ENCODE peak calls at places on chromosomes 7 and 10, in seven cellular contexts. M is HCT116, T is body of pancreas, B is IMR-90, H is sigmoid colon, I is tibial nerve, O is suprapubic skin. U is an unnamed sample.

GRCh38 chr7:95840953-95841950 is 68.9 kb downstream of the DYNC1I1 start:
- DNase-seq in H (no peak), T (no peak), M (peak), I (no peak), O (no peak), B (no peak), U (no peak)

GRCh38 chr7:81691199-81691821 is 78.5 kb downstream of the HGF start:
- DNase-seq in M (no peak), B (peak), I (no peak), T (no peak), O (no peak), H (no peak), U (no peak)

GRCh38 chr7:55074008-55074499 is 55.2 kb downstream of the EGFR start:
- DNase-seq in O (peak), I (no peak), M (peak), B (peak), H (peak), T (peak), U (no peak)

GRCh38 chr10:42976353-42977031 is 100.4 kb upstream of the RET start:
- DNase-seq in M (no peak), T (no peak), H (no peak), B (no peak), O (peak), I (peak), U (no peak)

GRCh38 chr10:112389147-112389822 is 15.4 kb downstream of the ACSL5 start:
- DNase-seq in B (peak), T (no peak), O (no peak), M (peak), I (no peak), H (no peak), U (no peak)

GRCh38 chr10:118543714-118544400 is 51.6 kb downstream of the PRLHR start:
- DNase-seq in H (no peak), B (peak), O (no peak), I (no peak), M (peak), T (peak), U (no peak)

GRCh38 chr7:139482662-139483466 is 609 bp downstream of the KLRG2 start:
- DNase-seq in H (no peak), O (no peak), T (peak), M (no peak), B (no peak), I (no peak), U (no peak)

GRCh38 chr7:135923700-135924261 is 53.4 kb downstream of the MTPN start:
- DNase-seq in B (peak), T (no peak), O (no peak), H (no peak), M (peak), I (no peak), U (no peak)

GRCh38 chr7:51224811-51225581 is 91.6 kb downstream of the COBL start:
- DNase-seq in I (no peak), B (no peak), O (no peak), M (peak), H (peak), T (peak), U (no peak)

GRCh38 chr7:2544541-2545188 is 10.7 kb downstream of the BRAT1 start:
- DNase-seq in B (no peak), H (peak), T (no peak), I (no peak), O (no peak), M (no peak), U (no peak)

GRCh38 chr10:15346440-15347141 is 24.5 kb downstream of the FAM171A1 start:
- DNase-seq in O (no peak), T (no peak), I (no peak), B (peak), M (no peak), H (peak), U (no peak)

GRCh38 chr10:13483951-13484350 is 44.9 kb downstream of the BEND7 start:
- DNase-seq in O (no peak), T (no peak), H (no peak), M (no peak), I (no peak), B (no peak), U (no peak)

GRCh38 chr7:79400221-79400620 is 53.2 kb downstream of the MAGI2 start:
- DNase-seq in I (no peak), H (no peak), B (no peak), O (no peak), T (no peak), M (no peak), U (no peak)

GRCh38 chr10:18542832-18543231 is 108.6 kb downstream of the NSUN6 start:
- DNase-seq in B (peak), H (no peak), T (no peak), M (no peak), I (no peak), O (no peak), U (no peak)

GRCh38 chr10:11141571-11142091 is 124.0 kb downstream of the CELF2 start:
- DNase-seq in T (peak), B (no peak), O (no peak), H (no peak), M (no peak), I (no peak), U (no peak)

GRCh38 chr7:36512607-36513006 is 122.9 kb downstream of the ANLN start:
- DNase-seq in M (no peak), I (no peak), O (peak), H (no peak), B (no peak), T (no peak), U (no peak)

GRCh38 chr10:14527915-14528314 is 197.2 kb upstream of the FRMD4A start:
- DNase-seq in O (no peak), B (no peak), I (no peak), H (no peak), M (no peak), T (no peak), U (no peak)

GRCh38 chr10:28219241-28219640 is 83.6 kb downstream of the MPP7 start:
- DNase-seq in T (no peak), M (no peak), I (no peak), O (no peak), H (no peak), B (peak), U (no peak)

GRCh38 chr10:130361351-130362105 is 225.3 kb downstream of the GLRX3 start:
- DNase-seq in H (no peak), I (no peak), T (no peak), M (no peak), O (peak), B (no peak), U (no peak)

GRCh38 chr10:130360826-130361311 is 224.7 kb downstream of the GLRX3 start:
- DNase-seq in T (peak), I (no peak), B (no peak), M (no peak), H (peak), O (peak), U (no peak)

GRCh38 chr10:130363899-130364298 is 227.7 kb downstream of the GLRX3 start:
- DNase-seq in B (no peak), I (no peak), H (no peak), M (no peak), T (no peak), O (peak), U (no peak)

GRCh38 chr10:130363051-130363450 is 226.9 kb downstream of the GLRX3 start:
- DNase-seq in H (no peak), B (no peak), O (peak), T (no peak), M (no peak), I (no peak), U (no peak)

DNA sequence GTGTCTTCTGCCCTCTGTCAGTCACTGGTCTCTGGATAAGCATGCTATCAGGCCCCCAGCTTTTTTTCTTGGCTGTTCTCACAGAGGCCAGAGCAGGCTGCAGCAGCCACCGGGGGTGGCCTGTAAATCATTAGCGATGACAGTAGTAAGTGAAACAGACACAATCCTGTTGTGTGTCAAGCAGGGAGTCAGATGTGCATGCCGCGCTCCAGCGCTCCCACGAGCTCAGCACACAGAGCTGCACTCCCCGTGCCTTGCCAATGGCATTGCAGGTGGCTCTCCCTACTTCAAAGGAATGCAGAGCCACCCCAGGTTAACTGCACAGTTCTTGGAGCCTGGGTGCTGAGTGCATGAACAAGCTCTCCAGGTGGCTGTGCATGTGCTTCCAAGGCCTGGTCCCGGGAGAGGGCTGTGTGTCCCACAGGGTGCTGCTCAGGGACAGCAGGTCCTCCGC is 226.1 kb downstream of the GLRX3 start:
- DNase-seq in B (no peak), O (peak), H (no peak), I (no peak), M (no peak), T (no peak), U (no peak)
- TF ChIP-seq CTCF in B (no peak), O (no peak), H (no peak), I (no peak), M (no peak), T (no peak), U (no peak)

DNA sequence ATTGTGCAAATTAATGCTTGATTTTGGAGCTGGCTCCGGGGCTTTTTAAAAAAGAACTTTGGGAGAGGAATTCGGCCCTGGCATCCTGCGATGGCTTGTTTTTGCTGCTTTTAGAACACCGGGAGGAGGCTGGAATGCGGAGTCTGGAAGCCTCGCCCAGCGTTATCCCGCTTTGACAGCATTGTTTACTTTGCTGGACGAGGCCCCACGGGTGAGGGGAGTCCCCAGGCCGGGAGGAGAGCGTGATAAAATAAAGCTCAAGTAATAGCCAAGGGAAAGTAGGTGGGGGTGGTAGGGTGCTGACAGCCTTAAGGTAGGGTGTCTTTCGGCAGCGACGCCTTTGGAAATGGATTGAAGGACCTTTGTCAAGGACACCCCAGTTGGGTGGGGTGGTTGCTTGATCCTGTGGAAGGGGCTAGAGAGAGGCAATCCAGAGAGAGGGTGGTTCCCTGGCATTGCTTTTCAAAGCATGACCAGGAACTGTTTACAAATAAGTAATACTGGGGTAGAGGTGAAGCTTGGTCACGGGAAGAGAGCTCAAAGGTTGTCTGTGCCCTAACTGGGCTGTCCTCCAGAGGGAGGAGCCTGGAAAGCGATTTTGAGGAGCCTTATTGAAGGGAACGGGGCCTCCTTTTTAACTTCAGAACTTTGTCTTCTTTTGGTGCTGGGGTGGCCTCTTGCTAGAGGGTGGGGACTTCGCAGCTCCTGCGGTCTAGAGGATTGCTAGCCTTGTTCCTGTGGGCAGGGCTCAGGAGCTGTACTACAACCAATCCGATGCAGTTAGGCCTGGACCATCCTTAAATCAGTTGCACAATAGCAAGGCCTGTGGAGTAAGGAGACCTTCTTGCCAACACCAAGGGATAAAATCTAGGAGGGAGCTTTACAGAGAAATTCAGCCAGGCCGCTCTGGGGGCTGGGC is 1.2 kb downstream of the EIF4EBP2 start:
- DNase-seq in M (no peak), T (peak), H (peak), O (peak), I (peak), B (peak), U (no peak)
- TF ChIP-seq POLR2A in M (no peak), T (peak), H (peak), O (no peak), I (peak), B (no peak), U (peak)

GRCh38 chr7:77469927-77470326 is 53.8 kb upstream of the GSAP start:
- DNase-seq in B (no peak), H (no peak), O (no peak), I (no peak), T (no peak), M (no peak), U (no peak)
- TF ChIP-seq CTCF in B (no peak), H (no peak), O (no peak), I (no peak), T (no peak), M (no peak), U (no peak)

GRCh38 chr10:70052462-70053211 is at the start of gene MACROH2A2:
- DNase-seq in B (peak), I (peak), O (no peak), H (peak), M (peak), T (peak), U (no peak)
- TF ChIP-seq POLR2A in B (no peak), I (no peak), O (no peak), H (no peak), M (no peak), T (no peak), U (no peak)

GRCh38 chr10:72329290-72330058 is 25.2 kb downstream of the DNAJB12 start:
- DNase-seq in T (peak), O (no peak), M (no peak), B (no peak), I (no peak), H (no peak), U (no peak)

GRCh38 chr10:72331575-72332422 is 22.9 kb downstream of the DNAJB12 start:
- DNase-seq in H (peak), B (peak), I (peak), O (no peak), T (peak), M (peak), U (peak)

GRCh38 chr10:72328829-72329204 is 25.9 kb downstream of the DNAJB12 start:
- DNase-seq in T (no peak), H (no peak), I (no peak), O (no peak), M (no peak), B (no peak), U (no peak)

GRCh38 chr10:72330059-72330426 is 24.7 kb downstream of the DNAJB12 start:
- DNase-seq in B (no peak), T (no peak), O (no peak), I (no peak), M (no peak), H (no peak), U (no peak)

DNA sequence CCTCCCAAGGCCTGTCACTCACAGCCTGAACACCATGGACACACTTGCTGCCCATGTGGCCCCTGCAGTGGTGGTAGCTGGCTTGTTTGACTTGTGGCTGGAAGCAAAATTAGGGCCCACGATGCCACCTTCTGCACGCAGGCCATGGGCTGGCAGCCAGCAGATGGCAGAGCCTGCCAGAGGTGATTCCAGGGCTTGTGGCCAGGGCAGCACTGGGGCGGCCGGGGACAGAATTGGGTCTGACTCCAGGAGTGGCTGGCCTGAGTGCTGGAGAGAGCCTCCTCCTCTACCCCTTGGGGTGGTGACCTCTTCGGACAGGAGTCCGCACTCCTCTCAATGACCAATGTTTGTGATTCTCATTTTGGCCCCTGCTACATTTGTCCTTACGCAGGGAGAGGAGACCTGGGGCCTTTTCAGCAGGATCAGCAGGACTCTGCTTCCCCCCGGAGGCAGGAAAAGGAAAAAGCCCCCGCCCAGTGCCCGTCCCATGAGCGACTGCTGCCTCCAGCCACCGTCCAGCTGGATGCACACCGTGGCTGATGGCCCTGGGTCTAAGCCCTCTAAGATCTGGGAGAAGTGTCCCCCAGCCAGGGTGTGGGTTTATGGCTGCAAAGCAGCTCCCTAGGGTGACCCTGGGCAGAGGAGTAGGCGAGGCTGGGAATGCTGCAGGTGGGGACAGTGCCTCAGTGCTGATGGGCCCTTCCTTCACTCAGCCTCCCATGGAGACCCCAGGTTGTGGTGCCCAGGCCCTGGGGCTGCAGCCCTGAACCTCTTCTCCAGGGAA is 26.5 kb downstream of the DNAJB12 start:
- DNase-seq in B (peak), H (peak), M (no peak), I (peak), T (peak), O (no peak), U (no peak)
- TF ChIP-seq CTCF in B (peak), H (peak), M (peak), I (peak), T (peak), O (peak), U (no peak)

DNA sequence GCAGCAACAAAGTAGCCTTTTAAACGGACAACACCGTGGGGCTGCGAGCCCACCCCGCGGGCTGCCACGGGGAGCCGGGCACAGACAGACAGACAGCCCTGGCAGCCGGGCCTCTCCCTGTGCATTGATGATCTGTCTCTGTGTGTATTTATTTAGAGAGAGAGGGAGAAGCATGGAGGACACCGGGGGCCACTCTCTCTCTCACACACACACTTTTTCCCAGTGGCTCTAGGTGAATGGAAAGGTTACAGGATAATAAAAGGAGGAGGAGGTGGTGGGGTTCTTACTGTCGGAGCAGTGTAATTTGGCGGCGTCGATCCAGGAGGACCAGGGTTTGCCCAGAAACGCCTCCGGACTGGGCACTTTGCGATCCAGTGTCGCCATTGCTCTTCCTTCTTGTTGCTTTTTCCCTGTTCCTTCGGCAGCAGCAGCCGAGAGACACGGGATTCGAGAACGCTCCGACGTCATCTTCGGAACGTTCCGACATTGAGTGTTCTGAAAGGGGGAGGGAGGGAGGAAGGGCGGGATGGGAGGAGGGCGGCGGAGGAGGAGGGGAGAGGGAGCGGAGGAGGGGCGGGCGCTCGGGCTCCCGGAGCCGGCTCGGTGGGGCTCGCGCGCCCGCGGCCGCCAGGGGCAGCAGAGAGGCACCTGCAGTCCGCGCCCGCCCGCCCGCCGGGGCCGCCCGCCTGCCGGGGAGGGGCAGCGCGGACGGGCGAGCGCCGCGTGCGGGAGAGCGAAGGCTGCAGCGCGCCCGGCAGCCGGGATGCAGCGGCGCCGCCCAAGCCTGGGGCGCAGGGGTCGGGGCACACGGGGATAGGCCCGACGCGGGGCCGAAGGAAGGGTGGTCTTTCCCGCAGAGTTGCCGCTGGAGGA is at the start of gene ATXN7L1:
- DNase-seq in H (peak), T (peak), I (peak), M (peak), O (peak), B (peak), U (peak)
- TF ChIP-seq POLR2A in H (peak), T (peak), I (peak), M (peak), O (no peak), B (peak), U (peak)

DNA sequence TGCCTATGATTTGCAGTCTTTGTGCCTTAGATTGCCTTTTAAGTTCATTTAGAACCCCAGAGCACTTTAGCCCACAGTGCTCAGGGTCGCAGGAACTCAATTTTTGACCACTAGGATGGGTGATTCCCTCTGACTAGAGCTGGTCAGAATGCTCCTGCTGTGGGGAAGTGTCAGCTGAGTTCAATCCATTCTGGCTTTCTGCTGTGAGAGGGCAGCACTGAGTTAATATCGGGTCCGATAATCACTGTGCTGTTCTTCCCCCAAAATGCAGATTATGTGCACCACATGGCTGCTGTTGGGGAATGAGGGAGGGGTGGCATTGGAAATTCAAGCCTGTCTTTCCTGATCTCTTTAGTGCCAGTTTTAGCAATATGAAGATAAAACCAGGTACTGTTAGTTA is 886.4 kb downstream of the DNAJB9 start:
- DNase-seq in B (no peak), O (no peak), T (no peak), I (no peak), H (no peak), M (no peak), U (no peak)
- TF ChIP-seq CTCF in B (no peak), O (no peak), T (no peak), I (no peak), H (no peak), M (peak), U (no peak)

U was measured in esophagus squamous epithelium.